ENCODE peak calls at places on chromosomes 6 and 20, in ten cellular contexts. M is GM23248, W is neural progenitor cell, A is ascending aorta, P is IMR-90, C is H9, T is cardiac muscle cell, Y is Peyer's patch, H is lower lobe of right lung, Z is psoas muscle. U is an unnamed sample.

GRCh38 chr20:61949714-61950630 is 115.7 kb downstream of the TAF4 start:
- DNase-seq in M (no peak), W (no peak), A (no peak), P (no peak), C (no peak), T (no peak), Y (no peak), H (peak; percentile 32), Z (peak; percentile 38), U (no peak)

GRCh38 chr20:48722737-48723191 is 105.0 kb downstream of the PREX1 start:
- DNase-seq in M (peak; percentile 88), W (no peak), A (peak; percentile 36), P (no peak), C (no peak), T (no peak), Y (peak; percentile 64), H (no peak), Z (no peak), U (no peak)

GRCh38 chr6:14743465-14744211 is 502.2 kb upstream of the JARID2 start:
- DNase-seq in M (peak; percentile 99), W (no peak), A (no peak), P (peak; percentile 100), C (no peak), T (no peak), Y (no peak), H (peak; percentile 63), Z (peak; percentile 79), U (no peak)

GRCh38 chr6:20572940-20573339 is 38.7 kb downstream of the CDKAL1 start:
- DNase-seq in M (peak; percentile 80), W (no peak), A (no peak), P (peak; percentile 63), C (no peak), T (no peak), Y (no peak), H (no peak), Z (no peak), U (no peak)

GRCh38 chr20:14384411-14384810 is 47.0 kb upstream of the FLRT3 start:
- DNase-seq in M (peak; percentile 16), W (no peak), A (no peak), P (peak; percentile 59), C (no peak), T (no peak), Y (no peak), H (no peak), Z (no peak), U (no peak)

GRCh38 chr6:24925661-24926060 is 10.1 kb downstream of the RIPOR2 start:
- DNase-seq in M (no peak), W (no peak), A (no peak), P (no peak), C (no peak), T (no peak), Y (no peak), H (no peak), Z (no peak), U (no peak)

GRCh38 chr6:44051516-44051915 is 75.7 kb downstream of the MRPL14 start:
- DNase-seq in M (peak; percentile 87), W (no peak), A (no peak), P (peak; percentile 90), C (no peak), T (no peak), Y (no peak), H (peak; percentile 24), Z (no peak), U (no peak)

GRCh38 chr6:42099340-42100028 is 42.9 kb downstream of the C6orf132 start:
- DNase-seq in M (peak; percentile 88), W (no peak), A (no peak), P (peak; percentile 71), C (no peak), T (no peak), Y (no peak), H (peak; percentile 85), Z (no peak), U (no peak)

GRCh38 chr6:50661636-50662035 is 51.7 kb upstream of the TFAP2D start:
- DNase-seq in M (no peak), W (no peak), A (no peak), P (no peak), C (no peak), T (no peak), Y (no peak), H (no peak), Z (no peak), U (no peak)

GRCh38 chr6:92361990-92362770 is 1057.2 kb downstream of the EPHA7 start:
- DNase-seq in M (no peak), W (no peak), A (no peak), P (no peak), C (no peak), T (no peak), Y (no peak), H (no peak), Z (no peak), U (no peak)

GRCh38 chr6:163416380-163416629 is 1.8 kb downstream of the QKI start:
- DNase-seq in M (peak; percentile 47), W (no peak), A (no peak), P (no peak), C (no peak), T (no peak), Y (no peak), H (no peak), Z (no peak), U (no peak)
- H3K27ac ChIP-seq in M (peak overlapping the region; percentile 89), W (no peak overlapping the region), A (peak overlapping the region; percentile 97), P (peak overlapping the region; percentile 99), C (peak overlapping the region; percentile 79), T (peak overlapping the region; percentile 99), Y (peak overlapping the region; percentile 97), H (peak overlapping the region; percentile 98), Z (peak overlapping the region; percentile 99), U (peak overlapping the region; percentile 99)

GRCh38 chr6:111850288-111850937 is 22.8 kb downstream of the FYN start:
- DNase-seq in M (no peak), W (no peak), A (no peak), P (no peak), C (no peak), T (no peak), Y (no peak), H (no peak), Z (no peak), U (no peak)
- H3K4me1 ChIP-seq in M (peaks cover 26% of the 10 kb centered on the region), W (peaks cover 46% of the 10 kb centered on the region), A (no peaks in the 10 kb centered on the region), P (peaks cover 6% of the 10 kb centered on the region), C (peaks cover 15% of the 10 kb centered on the region), T (peaks cover 34% of the 10 kb centered on the region), Y (no peaks in the 10 kb centered on the region), H (peaks cover 47% of the 10 kb centered on the region), Z (no peaks in the 10 kb centered on the region), U (peaks cover 24% of the 10 kb centered on the region)

DNA sequence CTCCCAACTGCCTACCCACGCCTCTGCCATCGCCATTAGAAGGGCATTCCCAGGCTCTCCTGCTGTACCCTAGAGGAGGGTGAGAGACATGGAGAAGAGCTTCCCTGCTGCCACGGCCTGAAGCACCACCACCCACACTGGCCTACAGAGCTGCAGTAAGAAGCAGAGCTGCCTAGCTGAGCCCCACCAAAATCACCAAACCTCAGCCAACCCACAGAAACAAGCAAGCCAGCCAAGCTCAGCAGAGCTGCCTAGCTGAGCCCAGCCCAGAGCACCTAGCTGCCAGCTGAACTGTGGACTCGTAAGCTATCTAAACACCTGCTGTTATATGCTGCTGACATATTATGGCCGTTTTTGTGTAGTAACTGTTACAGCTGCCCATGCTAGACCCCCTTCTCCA is 149.2 kb downstream of the PCSK2 start:
- DNase-seq in M (no peak), W (no peak), A (no peak), P (no peak), C (no peak), T (no peak), Y (no peak), H (no peak), Z (no peak), U (no peak)
- H3K27ac ChIP-seq in M (no peak overlapping the region), W (no peak overlapping the region), A (no peak overlapping the region), P (no peak overlapping the region), C (no peak overlapping the region), T (no peak overlapping the region), Y (no peak overlapping the region), H (no peak overlapping the region), Z (no peak overlapping the region), U (no peak overlapping the region)

GRCh38 chr6:110884321-110884720 is 9.7 kb downstream of the AMD1 start:
- DNase-seq in M (no peak), W (no peak), A (no peak), P (no peak), C (no peak), T (no peak), Y (no peak), H (no peak), Z (no peak), U (no peak)
- H3K4me1 ChIP-seq in M (peaks cover 30% of the 10 kb centered on the region), W (peaks cover 6% of the 10 kb centered on the region), A (peaks cover 26% of the 10 kb centered on the region), P (peaks cover 16% of the 10 kb centered on the region), C (no peaks in the 10 kb centered on the region), T (peaks cover 36% of the 10 kb centered on the region), Y (no peaks in the 10 kb centered on the region), H (peaks cover 61% of the 10 kb centered on the region), Z (peaks cover 57% of the 10 kb centered on the region), U (peaks cover 12% of the 10 kb centered on the region)

GRCh38 chr20:870758-871157 is 37.2 kb downstream of the FAM110A start:
- DNase-seq in M (no peak), W (no peak), A (no peak), P (no peak), C (no peak), T (no peak), Y (no peak), H (no peak), Z (no peak), U (no peak)

GRCh38 chr20:869606-870005 is 36.1 kb downstream of the FAM110A start:
- DNase-seq in M (no peak), W (no peak), A (no peak), P (no peak), C (no peak), T (no peak), Y (no peak), H (no peak), Z (no peak), U (no peak)

GRCh38 chr20:871948-872347 is 38.4 kb downstream of the FAM110A start:
- DNase-seq in M (no peak), W (no peak), A (no peak), P (no peak), C (no peak), T (no peak), Y (no peak), H (no peak), Z (no peak), U (no peak)

GRCh38 chr20:872855-873520 is 39.5 kb downstream of the FAM110A start:
- DNase-seq in M (no peak), W (peak; percentile 73), A (no peak), P (no peak), C (peak; percentile 80), T (peak; percentile 31), Y (no peak), H (no peak), Z (no peak), U (no peak)

GRCh38 chr20:871436-871835 is 37.9 kb downstream of the FAM110A start:
- DNase-seq in M (no peak), W (no peak), A (no peak), P (no peak), C (no peak), T (no peak), Y (no peak), H (no peak), Z (no peak), U (no peak)
- H3K27ac ChIP-seq in M (no peak overlapping the region), W (no peak overlapping the region), A (no peak overlapping the region), P (no peak overlapping the region), C (no peak overlapping the region), T (no peak overlapping the region), Y (no peak overlapping the region), H (no peak overlapping the region), Z (no peak overlapping the region), U (no peak overlapping the region)